ENCODE peak calls at places on chromosomes 1 and 21, in five cellular contexts. One of them, this sample, is unnamed.

GRCh38 chr1:201719812-201720521 is 109.0 kb upstream of the IPO9 start:
- DNase-seq in RWPE1: no peak
- DNase-seq in T-helper 2 cell: no peak
- DNase-seq in NCI-H2107: peak; percentile 86
- DNase-seq in cardiac fibroblast: peak; percentile 87
- DNase-seq in this sample: no peak

GRCh38 chr1:240517891-240518290 is 94.1 kb downstream of the GREM2 start:
- DNase-seq in RWPE1: no peak
- DNase-seq in T-helper 2 cell: no peak
- DNase-seq in NCI-H2107: no peak
- DNase-seq in cardiac fibroblast: no peak
- DNase-seq in this sample: no peak

GRCh38 chr21:42460391-42461184 is 35.4 kb downstream of the RSPH1 start:
- DNase-seq in RWPE1: no peak
- DNase-seq in T-helper 2 cell: peak; percentile 36
- DNase-seq in NCI-H2107: peak; percentile 86
- DNase-seq in cardiac fibroblast: no peak
- DNase-seq in this sample: peak; percentile 71

GRCh38 chr1:103171041-103171590 is 62.8 kb upstream of the COL11A1 start:
- DNase-seq in RWPE1: no peak
- DNase-seq in T-helper 2 cell: no peak
- DNase-seq in NCI-H2107: no peak
- DNase-seq in cardiac fibroblast: no peak
- DNase-seq in this sample: no peak

GRCh38 chr1:237562247-237562823 is 328.4 kb downstream of the ZP4 start:
- DNase-seq in RWPE1: peak; percentile 56
- DNase-seq in T-helper 2 cell: no peak
- DNase-seq in NCI-H2107: no peak
- DNase-seq in cardiac fibroblast: peak; percentile 79
- DNase-seq in this sample: no peak

GRCh38 chr1:45299981-45300668 is 26.6 kb upstream of the HPDL start:
- DNase-seq in RWPE1: peak; percentile 59
- DNase-seq in T-helper 2 cell: peak; percentile 8
- DNase-seq in NCI-H2107: peak; percentile 61
- DNase-seq in cardiac fibroblast: peak; percentile 89
- DNase-seq in this sample: peak; percentile 29

GRCh38 chr21:45443595-45444181 is 38.7 kb downstream of the COL18A1 start:
- DNase-seq in RWPE1: no peak
- DNase-seq in T-helper 2 cell: no peak
- DNase-seq in NCI-H2107: no peak
- DNase-seq in cardiac fibroblast: no peak
- DNase-seq in this sample: no peak

GRCh38 chr1:15430787-15431570 is 7.3 kb upstream of the CTRC start:
- DNase-seq in RWPE1: no peak
- DNase-seq in T-helper 2 cell: peak; percentile 59
- DNase-seq in NCI-H2107: no peak
- DNase-seq in cardiac fibroblast: peak; percentile 60
- DNase-seq in this sample: peak; percentile 95

GRCh38 chr1:233368106-233368783 is 40.7 kb downstream of the MAP3K21 start:
- DNase-seq in RWPE1: no peak
- DNase-seq in T-helper 2 cell: no peak
- DNase-seq in NCI-H2107: no peak
- DNase-seq in cardiac fibroblast: peak; percentile 33
- DNase-seq in this sample: no peak

GRCh38 chr1:199283814-199284213 is 645.0 kb downstream of the PTPRC start:
- DNase-seq in RWPE1: no peak
- DNase-seq in T-helper 2 cell: no peak
- DNase-seq in NCI-H2107: no peak
- DNase-seq in cardiac fibroblast: no peak
- DNase-seq in this sample: no peak

GRCh38 chr1:238438296-238439275 is 547.9 kb upstream of the ZP4 start:
- DNase-seq in RWPE1: no peak
- DNase-seq in T-helper 2 cell: no peak
- DNase-seq in NCI-H2107: no peak
- DNase-seq in cardiac fibroblast: no peak
- DNase-seq in this sample: no peak

GRCh38 chr1:113279776-113280391 is 110.4 kb upstream of the MAGI3 start:
- DNase-seq in RWPE1: no peak
- DNase-seq in T-helper 2 cell: no peak
- DNase-seq in NCI-H2107: no peak
- DNase-seq in cardiac fibroblast: no peak
- DNase-seq in this sample: no peak

GRCh38 chr1:230186003-230186863 is 119.2 kb downstream of the GALNT2 start:
- DNase-seq in RWPE1: peak; percentile 91
- DNase-seq in T-helper 2 cell: no peak
- DNase-seq in NCI-H2107: peak; percentile 82
- DNase-seq in cardiac fibroblast: peak; percentile 91
- DNase-seq in this sample: no peak

GRCh38 chr1:232611834-232612233 is 18.1 kb downstream of the SIPA1L2 start:
- DNase-seq in RWPE1: no peak
- DNase-seq in T-helper 2 cell: no peak
- DNase-seq in NCI-H2107: no peak
- DNase-seq in cardiac fibroblast: no peak
- DNase-seq in this sample: no peak

GRCh38 chr1:44237721-44238457 is 24.6 kb downstream of the DMAP1 start:
- DNase-seq in RWPE1: peak; percentile 13
- DNase-seq in T-helper 2 cell: no peak
- DNase-seq in NCI-H2107: no peak
- DNase-seq in cardiac fibroblast: no peak
- DNase-seq in this sample: peak; percentile 34

GRCh38 chr21:39388038-39388810 is 39.3 kb upstream of the HMGN1 start:
- DNase-seq in RWPE1: peak; percentile 82
- DNase-seq in T-helper 2 cell: peak; percentile 85
- DNase-seq in NCI-H2107: peak; percentile 76
- DNase-seq in cardiac fibroblast: peak; percentile 85
- DNase-seq in this sample: peak; percentile 94

GRCh38 chr1:41240806-41241747 is 1.0 kb downstream of the SCMH1 start:
- DNase-seq in RWPE1: peak; percentile 46
- DNase-seq in T-helper 2 cell: peak; percentile 9
- DNase-seq in NCI-H2107: no peak
- DNase-seq in cardiac fibroblast: peak; percentile 36
- DNase-seq in this sample: peak; percentile 49

GRCh38 chr1:231933711-231934626 is 307.4 kb downstream of the DISC1 start:
- DNase-seq in RWPE1: no peak
- DNase-seq in T-helper 2 cell: no peak
- DNase-seq in NCI-H2107: no peak
- DNase-seq in cardiac fibroblast: peak; percentile 43
- DNase-seq in this sample: no peak

GRCh38 chr1:17617787-17618557 is 78.5 kb downstream of the ARHGEF10L start:
- DNase-seq in RWPE1: no peak
- DNase-seq in T-helper 2 cell: no peak
- DNase-seq in NCI-H2107: no peak
- DNase-seq in cardiac fibroblast: peak; percentile 40
- DNase-seq in this sample: no peak

GRCh38 chr1:201838381-201838780 is 9.4 kb downstream of the IPO9 start:
- DNase-seq in RWPE1: no peak
- DNase-seq in T-helper 2 cell: no peak
- DNase-seq in NCI-H2107: no peak
- DNase-seq in cardiac fibroblast: peak; percentile 27
- DNase-seq in this sample: no peak

GRCh38 chr1:168141986-168142385 is 5.3 kb upstream of the GPR161 start:
- DNase-seq in RWPE1: no peak
- DNase-seq in T-helper 2 cell: no peak
- DNase-seq in NCI-H2107: no peak
- DNase-seq in cardiac fibroblast: no peak
- DNase-seq in this sample: no peak

GRCh38 chr1:188065917-188066316 is 1237.2 kb downstream of the PLA2G4A start:
- DNase-seq in RWPE1: no peak
- DNase-seq in T-helper 2 cell: no peak
- DNase-seq in NCI-H2107: no peak
- DNase-seq in cardiac fibroblast: peak; percentile 53
- DNase-seq in this sample: no peak

GRCh38 chr1:106637566-106637965 is 418.9 kb upstream of the PRMT6 start:
- DNase-seq in RWPE1: no peak
- DNase-seq in T-helper 2 cell: no peak
- DNase-seq in NCI-H2107: no peak
- DNase-seq in cardiac fibroblast: no peak
- DNase-seq in this sample: no peak